ENCODE peak calls at places on chromosomes 7 and 10, in seven cellular contexts. K is activated CD8-positive, alpha-beta memory T cell treated with anti-CD3 and anti-CD28 coated beads for 48 hours; F is activated T-cell treated with anti-CD3 and anti-CD28 coated beads for 1 hour; D is psoas muscle; A is EL; E is non-pigmented ciliary epithelial cell; N is BJ. Z is an unnamed sample.

GRCh38 chr7:142854505-142855400 is at the start of gene EPHB6:
- DNase-seq in K (peak), F (peak), D (peak), A (peak), E (no peak), N (no peak), Z (peak)

GRCh38 chr10:65765006-65765546 is 1160.8 kb upstream of the LRRTM3 start:
- DNase-seq in K (no peak), F (no peak), D (no peak), A (no peak), E (no peak), N (no peak), Z (no peak)

GRCh38 chr10:50470345-50470744 is 153.4 kb downstream of the SGMS1 start:
- DNase-seq in K (no peak), F (no peak), D (no peak), A (no peak), E (no peak), N (no peak), Z (no peak)

GRCh38 chr7:100890640-100891521 is 1.4 kb upstream of the UFSP1 start:
- DNase-seq in K (no peak), F (no peak), D (no peak), A (no peak), E (no peak), N (no peak), Z (no peak)

GRCh38 chr10:63866075-63866746 is 345.0 kb downstream of the REEP3 start:
- DNase-seq in K (no peak), F (no peak), D (no peak), A (peak), E (peak), N (no peak), Z (peak)

GRCh38 chr10:131819241-131820072 is 81.4 kb upstream of the PPP2R2D start:
- DNase-seq in K (no peak), F (no peak), D (peak), A (no peak), E (no peak), N (no peak), Z (no peak)

GRCh38 chr7:205117-206010 is 13.0 kb downstream of the FAM20C start:
- DNase-seq in K (no peak), F (no peak), D (no peak), A (no peak), E (no peak), N (no peak), Z (no peak)

GRCh38 chr10:43211030-43211429 is 55.8 kb downstream of the RASGEF1A start:
- DNase-seq in K (no peak), F (no peak), D (peak), A (peak), E (no peak), N (no peak), Z (no peak)

GRCh38 chr10:49076741-49077521 is 38.4 kb downstream of the VSTM4 start:
- DNase-seq in K (no peak), F (no peak), D (no peak), A (no peak), E (no peak), N (no peak), Z (no peak)

GRCh38 chr7:132125872-132126595 is 450.2 kb downstream of the PLXNA4 start:
- DNase-seq in K (no peak), F (no peak), D (no peak), A (no peak), E (no peak), N (no peak), Z (no peak)

GRCh38 chr7:34776748-34777358 is 118.8 kb downstream of the NPSR1 start:
- DNase-seq in K (no peak), F (no peak), D (no peak), A (no peak), E (no peak), N (no peak), Z (no peak)

GRCh38 chr10:2119316-2119715 is 382.0 kb upstream of the ADARB2 start:
- DNase-seq in K (no peak), F (no peak), D (no peak), A (no peak), E (peak), N (no peak), Z (no peak)

GRCh38 chr7:45176886-45177731 is 19.5 kb downstream of the RAMP3 start:
- DNase-seq in K (no peak), F (no peak), D (peak), A (no peak), E (no peak), N (no peak), Z (no peak)

GRCh38 chr7:25235471-25235870 is 7.2 kb upstream of the NPVF start:
- DNase-seq in K (no peak), F (no peak), D (no peak), A (no peak), E (no peak), N (no peak), Z (no peak)

GRCh38 chr10:133329401-133330202 is 7.1 kb downstream of the CALY start:
- DNase-seq in K (peak), F (peak), D (peak), A (peak), E (no peak), N (peak), Z (peak)

GRCh38 chr7:90469554-90469953 is at the start of gene PTTG1IP2:
- DNase-seq in K (no peak), F (no peak), D (no peak), A (no peak), E (no peak), N (no peak), Z (no peak)

GRCh38 chr7:106345421-106346166 is 60.8 kb upstream of the NAMPT start:
- DNase-seq in K (no peak), F (no peak), D (no peak), A (peak), E (no peak), N (no peak), Z (no peak)

GRCh38 chr7:122618603-122619189 is 80.2 kb downstream of the RNF133 start:
- DNase-seq in K (no peak), F (no peak), D (no peak), A (no peak), E (no peak), N (no peak), Z (no peak)

GRCh38 chr7:26490631-26491624 is 199.3 kb downstream of the SNX10 start:
- DNase-seq in K (no peak), F (no peak), D (peak), A (no peak), E (no peak), N (no peak), Z (no peak)

GRCh38 chr10:14954934-14955333 is 1.0 kb upstream of the DCLRE1C start:
- DNase-seq in K (no peak), F (no peak), D (peak), A (no peak), E (no peak), N (no peak), Z (no peak)

GRCh38 chr7:151498495-151498894 is 21.2 kb downstream of the RHEB start:
- DNase-seq in K (no peak), F (no peak), D (no peak), A (no peak), E (no peak), N (no peak), Z (no peak)

GRCh38 chr7:129376076-129376777 is 58.0 kb upstream of the STRIP2 start:
- DNase-seq in K (no peak), F (peak), D (no peak), A (peak), E (peak), N (no peak), Z (peak)

GRCh38 chr10:60604356-60604755 is 173.9 kb upstream of the CDK1 start:
- DNase-seq in K (no peak), F (no peak), D (no peak), A (no peak), E (no peak), N (no peak), Z (no peak)

GRCh38 chr7:54769203-54769602 is 10.2 kb upstream of the SEC61G start:
- DNase-seq in K (no peak), F (no peak), D (no peak), A (peak), E (no peak), N (no peak), Z (no peak)

GRCh38 chr7:27031289-27032172 is 64.3 kb downstream of the HOXA1 start:
- DNase-seq in K (no peak), F (no peak), D (no peak), A (peak), E (peak), N (peak), Z (no peak)

Z was measured in T-helper 9 cell.